ENCODE peak calls at places on chromosomes 5 and 9, in four cellular contexts. One of them, this sample, is unnamed.

GRCh38 chr5:9847631-9848030 is 217.5 kb upstream of the TAS2R1 start:
- DNase-seq in activated naive CD4-positive, alpha-beta T cell treated with anti-CD3 and anti-CD28 coated beads for 36 hours: no peak
- DNase-seq in activated CD4-positive, alpha-beta T cell treated with anti-CD3 and anti-CD28 coated beads, Interleukin-2, amount 50 U/mL, for 1 hour: no peak
- DNase-seq in epithelial cell of esophagus: no peak
- DNase-seq in this sample: no peak

GRCh38 chr5:119336262-119336661 is 19.6 kb upstream of the TNFAIP8 start:
- DNase-seq in activated naive CD4-positive, alpha-beta T cell treated with anti-CD3 and anti-CD28 coated beads for 36 hours: no peak
- DNase-seq in activated CD4-positive, alpha-beta T cell treated with anti-CD3 and anti-CD28 coated beads, Interleukin-2, amount 50 U/mL, for 1 hour: no peak
- DNase-seq in epithelial cell of esophagus: no peak
- DNase-seq in this sample: no peak

GRCh38 chr5:134124289-134125194 is 10.1 kb downstream of the TCF7 start:
- DNase-seq in epithelial cell of esophagus: peak
- DNase-seq in activated CD4-positive, alpha-beta T cell treated with anti-CD3 and anti-CD28 coated beads, Interleukin-2, amount 50 U/mL, for 1 hour: peak
- DNase-seq in activated naive CD4-positive, alpha-beta T cell treated with anti-CD3 and anti-CD28 coated beads for 36 hours: peak
- DNase-seq in this sample: no peak

GRCh38 chr9:114385412-114386181 is 2.2 kb downstream of the AKNA start:
- DNase-seq in epithelial cell of esophagus: peak
- DNase-seq in activated CD4-positive, alpha-beta T cell treated with anti-CD3 and anti-CD28 coated beads, Interleukin-2, amount 50 U/mL, for 1 hour: peak
- DNase-seq in activated naive CD4-positive, alpha-beta T cell treated with anti-CD3 and anti-CD28 coated beads for 36 hours: peak
- DNase-seq in this sample: no peak

GRCh38 chr9:128442150-128442549 is 13.7 kb upstream of the ODF2 start:
- DNase-seq in activated naive CD4-positive, alpha-beta T cell treated with anti-CD3 and anti-CD28 coated beads for 36 hours: no peak
- DNase-seq in activated CD4-positive, alpha-beta T cell treated with anti-CD3 and anti-CD28 coated beads, Interleukin-2, amount 50 U/mL, for 1 hour: no peak
- DNase-seq in epithelial cell of esophagus: no peak
- DNase-seq in this sample: no peak

GRCh38 chr9:109310486-109310901 is 10.4 kb downstream of the EPB41L4B start:
- DNase-seq in activated naive CD4-positive, alpha-beta T cell treated with anti-CD3 and anti-CD28 coated beads for 36 hours: no peak
- DNase-seq in activated CD4-positive, alpha-beta T cell treated with anti-CD3 and anti-CD28 coated beads, Interleukin-2, amount 50 U/mL, for 1 hour: no peak
- DNase-seq in epithelial cell of esophagus: no peak
- DNase-seq in this sample: no peak

GRCh38 chr9:115672477-115673316 is 480.9 kb upstream of the PAPPA start:
- DNase-seq in activated naive CD4-positive, alpha-beta T cell treated with anti-CD3 and anti-CD28 coated beads for 36 hours: no peak
- DNase-seq in epithelial cell of esophagus: peak
- DNase-seq in activated CD4-positive, alpha-beta T cell treated with anti-CD3 and anti-CD28 coated beads, Interleukin-2, amount 50 U/mL, for 1 hour: no peak
- DNase-seq in this sample: no peak

GRCh38 chr9:132768932-132769894 is 98.9 kb downstream of the GTF3C4 start:
- DNase-seq in activated naive CD4-positive, alpha-beta T cell treated with anti-CD3 and anti-CD28 coated beads for 36 hours: peak
- DNase-seq in activated CD4-positive, alpha-beta T cell treated with anti-CD3 and anti-CD28 coated beads, Interleukin-2, amount 50 U/mL, for 1 hour: peak
- DNase-seq in epithelial cell of esophagus: peak
- DNase-seq in this sample: no peak

GRCh38 chr9:130535818-130536521 is 43.4 kb upstream of the FUBP3 start:
- DNase-seq in epithelial cell of esophagus: peak
- DNase-seq in activated CD4-positive, alpha-beta T cell treated with anti-CD3 and anti-CD28 coated beads, Interleukin-2, amount 50 U/mL, for 1 hour: no peak
- DNase-seq in activated naive CD4-positive, alpha-beta T cell treated with anti-CD3 and anti-CD28 coated beads for 36 hours: no peak
- DNase-seq in this sample: no peak

GRCh38 chr5:113807384-113808053 is 294.0 kb downstream of the YTHDC2 start:
- DNase-seq in activated CD4-positive, alpha-beta T cell treated with anti-CD3 and anti-CD28 coated beads, Interleukin-2, amount 50 U/mL, for 1 hour: no peak
- DNase-seq in epithelial cell of esophagus: no peak
- DNase-seq in activated naive CD4-positive, alpha-beta T cell treated with anti-CD3 and anti-CD28 coated beads for 36 hours: no peak
- DNase-seq in this sample: peak

GRCh38 chr9:72006481-72006880 is 53.9 kb downstream of the C9orf57 start:
- DNase-seq in activated naive CD4-positive, alpha-beta T cell treated with anti-CD3 and anti-CD28 coated beads for 36 hours: no peak
- DNase-seq in activated CD4-positive, alpha-beta T cell treated with anti-CD3 and anti-CD28 coated beads, Interleukin-2, amount 50 U/mL, for 1 hour: no peak
- DNase-seq in epithelial cell of esophagus: no peak
- DNase-seq in this sample: no peak

GRCh38 chr5:72412283-72413055 is 92.3 kb downstream of the PTCD2 start:
- DNase-seq in activated CD4-positive, alpha-beta T cell treated with anti-CD3 and anti-CD28 coated beads, Interleukin-2, amount 50 U/mL, for 1 hour: no peak
- DNase-seq in epithelial cell of esophagus: no peak
- DNase-seq in activated naive CD4-positive, alpha-beta T cell treated with anti-CD3 and anti-CD28 coated beads for 36 hours: no peak
- DNase-seq in this sample: no peak

This sample was measured in WERI-Rb-1.